ENCODE peak calls at places on chromosomes 6 and 20, in six cellular contexts. One of them, this sample, is unnamed.

GRCh38 chr6:53724501-53724900 is 58.9 kb upstream of the KLHL31 start:
- DNase-seq in vagina: no peak
- DNase-seq in HepG2: no peak
- DNase-seq in HCT116: no peak
- DNase-seq in HL-60: no peak
- DNase-seq in GM23338: peak; percentile 38
- DNase-seq in this sample: no peak

GRCh38 chr6:41780623-41781301 is at the start of gene PRICKLE4:
- DNase-seq in HepG2: no peak
- DNase-seq in HCT116: no peak
- DNase-seq in HL-60: no peak
- DNase-seq in vagina: no peak
- DNase-seq in GM23338: peak; percentile 70
- DNase-seq in this sample: no peak

GRCh38 chr20:7106910-7107309 is 339.4 kb downstream of the BMP2 start:
- DNase-seq in GM23338: no peak
- DNase-seq in HepG2: no peak
- DNase-seq in HL-60: no peak
- DNase-seq in vagina: no peak
- DNase-seq in HCT116: no peak
- DNase-seq in this sample: no peak

GRCh38 chr20:43456809-43457639 is 672 bp upstream of the SRSF6 start:
- DNase-seq in HL-60: peak; percentile 73
- DNase-seq in GM23338: peak; percentile 97
- DNase-seq in vagina: no peak
- DNase-seq in HCT116: peak; percentile 92
- DNase-seq in HepG2: peak; percentile 97
- DNase-seq in this sample: peak; percentile 99

GRCh38 chr6:158377866-158378265 is 65.6 kb downstream of the TULP4 start:
- DNase-seq in HCT116: no peak
- DNase-seq in vagina: no peak
- DNase-seq in GM23338: no peak
- DNase-seq in HL-60: no peak
- DNase-seq in HepG2: no peak
- DNase-seq in this sample: no peak

GRCh38 chr20:45892049-45892816 is 1.1 kb downstream of the CTSA start:
- DNase-seq in HCT116: no peak
- DNase-seq in GM23338: peak; percentile 21
- DNase-seq in HL-60: no peak
- DNase-seq in vagina: no peak
- DNase-seq in HepG2: peak; percentile 44
- DNase-seq in this sample: no peak

GRCh38 chr6:105836379-105836778 is 249.8 kb upstream of the PRDM1 start:
- DNase-seq in GM23338: no peak
- DNase-seq in HepG2: no peak
- DNase-seq in vagina: no peak
- DNase-seq in HL-60: no peak
- DNase-seq in HCT116: no peak
- DNase-seq in this sample: no peak

GRCh38 chr6:100116409-100117194 is 122.6 kb upstream of the MCHR2 start:
- DNase-seq in HepG2: peak; percentile 43
- DNase-seq in vagina: no peak
- DNase-seq in HCT116: peak; percentile 80
- DNase-seq in HL-60: no peak
- DNase-seq in GM23338: peak; percentile 88
- DNase-seq in this sample: no peak

GRCh38 chr20:7207186-7207585 is 439.7 kb downstream of the BMP2 start:
- DNase-seq in HCT116: no peak
- DNase-seq in GM23338: no peak
- DNase-seq in HL-60: no peak
- DNase-seq in vagina: no peak
- DNase-seq in HepG2: no peak
- DNase-seq in this sample: no peak

GRCh38 chr6:111614833-111615582 is 9.3 kb upstream of the TRAF3IP2 start:
- DNase-seq in HepG2: peak; percentile 64
- DNase-seq in GM23338: peak; percentile 88
- DNase-seq in HL-60: no peak
- DNase-seq in vagina: no peak
- DNase-seq in HCT116: no peak
- DNase-seq in this sample: no peak

GRCh38 chr20:2042400-2042799 is 48.5 kb upstream of the PDYN start:
- DNase-seq in GM23338: no peak
- DNase-seq in HepG2: no peak
- DNase-seq in vagina: no peak
- DNase-seq in HCT116: no peak
- DNase-seq in HL-60: no peak
- DNase-seq in this sample: no peak

GRCh38 chr20:19929749-19930148 is 87.4 kb upstream of the NAA20 start:
- DNase-seq in HL-60: no peak
- DNase-seq in HepG2: no peak
- DNase-seq in HCT116: no peak
- DNase-seq in vagina: no peak
- DNase-seq in GM23338: no peak
- DNase-seq in this sample: no peak

GRCh38 chr6:137767931-137768690 is 98.9 kb upstream of the TNFAIP3 start:
- DNase-seq in HL-60: peak; percentile 39
- DNase-seq in HCT116: no peak
- DNase-seq in GM23338: no peak
- DNase-seq in vagina: no peak
- DNase-seq in HepG2: no peak
- DNase-seq in this sample: peak; percentile 26

GRCh38 chr6:37459981-37460800 is 27.2 kb downstream of the CMTR1 start:
- DNase-seq in HL-60: no peak
- DNase-seq in vagina: no peak
- DNase-seq in HepG2: no peak
- DNase-seq in GM23338: no peak
- DNase-seq in HCT116: no peak
- DNase-seq in this sample: no peak

GRCh38 chr6:150053450-150053849 is 15.5 kb downstream of the ULBP3 start:
- DNase-seq in vagina: no peak
- DNase-seq in HL-60: no peak
- DNase-seq in HCT116: no peak
- DNase-seq in GM23338: no peak
- DNase-seq in HepG2: no peak
- DNase-seq in this sample: no peak

GRCh38 chr6:119720160-119720559 is 370.6 kb upstream of the MAN1A1 start:
- DNase-seq in HL-60: no peak
- DNase-seq in HepG2: peak; percentile 13
- DNase-seq in HCT116: peak; percentile 32
- DNase-seq in GM23338: peak; percentile 42
- DNase-seq in vagina: no peak
- DNase-seq in this sample: no peak

GRCh38 chr6:24749292-24749691 is 25.4 kb upstream of the GMNN start:
- DNase-seq in HCT116: no peak
- DNase-seq in HL-60: no peak
- DNase-seq in vagina: no peak
- DNase-seq in GM23338: no peak
- DNase-seq in HepG2: no peak
- DNase-seq in this sample: no peak

GRCh38 chr6:2127484-2127911 is 117.9 kb downstream of the GMDS start:
- DNase-seq in HepG2: no peak
- DNase-seq in HL-60: no peak
- DNase-seq in HCT116: no peak
- DNase-seq in vagina: no peak
- DNase-seq in GM23338: no peak
- DNase-seq in this sample: no peak

GRCh38 chr6:39490120-39490519 is 167.6 kb upstream of the KCNK16 start:
- DNase-seq in HepG2: no peak
- DNase-seq in GM23338: no peak
- DNase-seq in HCT116: no peak
- DNase-seq in HL-60: no peak
- DNase-seq in vagina: no peak
- DNase-seq in this sample: no peak

GRCh38 chr6:87184762-87185250 is 29.4 kb downstream of the ZNF292 start:
- DNase-seq in GM23338: no peak
- DNase-seq in vagina: no peak
- DNase-seq in HCT116: no peak
- DNase-seq in HepG2: peak; percentile 10
- DNase-seq in HL-60: no peak
- DNase-seq in this sample: no peak

GRCh38 chr20:20441259-20441658 is 73.4 kb downstream of the INSM1 start:
- DNase-seq in vagina: no peak
- DNase-seq in HepG2: no peak
- DNase-seq in GM23338: peak; percentile 33
- DNase-seq in HL-60: no peak
- DNase-seq in HCT116: no peak
- DNase-seq in this sample: no peak

GRCh38 chr6:45801471-45802289 is 214.0 kb downstream of the CLIC5 start:
- DNase-seq in vagina: no peak
- DNase-seq in HCT116: no peak
- DNase-seq in HL-60: no peak
- DNase-seq in HepG2: no peak
- DNase-seq in GM23338: no peak
- DNase-seq in this sample: no peak

GRCh38 chr6:24931752-24932691 is 3.7 kb downstream of the RIPOR2 start:
- DNase-seq in HCT116: no peak
- DNase-seq in GM23338: no peak
- DNase-seq in vagina: no peak
- DNase-seq in HL-60: no peak
- DNase-seq in HepG2: no peak
- DNase-seq in this sample: no peak

GRCh38 chr6:3751019-3751729 is at the start of gene PXDC1:
- DNase-seq in HL-60: no peak
- DNase-seq in HepG2: no peak
- DNase-seq in GM23338: peak; percentile 61
- DNase-seq in HCT116: no peak
- DNase-seq in vagina: no peak
- DNase-seq in this sample: no peak

GRCh38 chr6:3749390-3749978 is 2.0 kb downstream of the PXDC1 start:
- DNase-seq in vagina: no peak
- DNase-seq in HepG2: no peak
- DNase-seq in GM23338: peak; percentile 41
- DNase-seq in HL-60: no peak
- DNase-seq in HCT116: no peak
- DNase-seq in this sample: no peak

GRCh38 chr6:3750324-3751018 is 1.0 kb downstream of the PXDC1 start:
- DNase-seq in HL-60: no peak
- DNase-seq in HCT116: no peak
- DNase-seq in HepG2: peak; percentile 62
- DNase-seq in vagina: no peak
- DNase-seq in GM23338: peak; percentile 69
- DNase-seq in this sample: peak; percentile 96

GRCh38 chr6:3748726-3749389 is 2.7 kb downstream of the PXDC1 start:
- DNase-seq in HCT116: no peak
- DNase-seq in HepG2: no peak
- DNase-seq in GM23338: no peak
- DNase-seq in HL-60: no peak
- DNase-seq in vagina: no peak
- DNase-seq in this sample: no peak

GRCh38 chr6:3749991-3750323 is 1.6 kb downstream of the PXDC1 start:
- DNase-seq in HCT116: no peak
- DNase-seq in GM23338: no peak
- DNase-seq in vagina: no peak
- DNase-seq in HepG2: peak; percentile 30
- DNase-seq in HL-60: no peak
- DNase-seq in this sample: no peak
- TF ChIP-seq POLR2AphosphoS5 in HCT116: no peak
- TF ChIP-seq POLR2AphosphoS5 in GM23338: no peak
- TF ChIP-seq POLR2AphosphoS5 in vagina: no peak
- TF ChIP-seq POLR2AphosphoS5 in HepG2: no peak
- TF ChIP-seq POLR2AphosphoS5 in HL-60: no peak
- TF ChIP-seq POLR2AphosphoS5 in this sample: no peak

GRCh38 chr6:165448210-165448609 is 138.8 kb upstream of the C6orf118 start:
- DNase-seq in GM23338: peak; percentile 65
- DNase-seq in HepG2: no peak
- DNase-seq in vagina: no peak
- DNase-seq in HCT116: no peak
- DNase-seq in HL-60: no peak
- DNase-seq in this sample: no peak
- TF ChIP-seq CTCF in GM23338: peak; percentile 21
- TF ChIP-seq CTCF in HepG2: no peak
- TF ChIP-seq CTCF in vagina: no peak
- TF ChIP-seq CTCF in HCT116: no peak
- TF ChIP-seq CTCF in HL-60: no peak
- TF ChIP-seq CTCF in this sample: no peak

GRCh38 chr6:46914279-46914810 is 7.4 kb downstream of the ADGRF5 start:
- DNase-seq in HCT116: no peak
- DNase-seq in GM23338: no peak
- DNase-seq in HepG2: no peak
- DNase-seq in vagina: no peak
- DNase-seq in HL-60: no peak
- DNase-seq in this sample: no peak

GRCh38 chr6:46906776-46907175 is 15.0 kb downstream of the ADGRF5 start:
- DNase-seq in GM23338: no peak
- DNase-seq in vagina: no peak
- DNase-seq in HCT116: no peak
- DNase-seq in HL-60: no peak
- DNase-seq in HepG2: no peak
- DNase-seq in this sample: no peak

GRCh38 chr6:46904117-46904516 is 17.6 kb downstream of the ADGRF5 start:
- DNase-seq in HCT116: no peak
- DNase-seq in GM23338: no peak
- DNase-seq in HL-60: no peak
- DNase-seq in vagina: no peak
- DNase-seq in HepG2: no peak
- DNase-seq in this sample: no peak

DNA sequence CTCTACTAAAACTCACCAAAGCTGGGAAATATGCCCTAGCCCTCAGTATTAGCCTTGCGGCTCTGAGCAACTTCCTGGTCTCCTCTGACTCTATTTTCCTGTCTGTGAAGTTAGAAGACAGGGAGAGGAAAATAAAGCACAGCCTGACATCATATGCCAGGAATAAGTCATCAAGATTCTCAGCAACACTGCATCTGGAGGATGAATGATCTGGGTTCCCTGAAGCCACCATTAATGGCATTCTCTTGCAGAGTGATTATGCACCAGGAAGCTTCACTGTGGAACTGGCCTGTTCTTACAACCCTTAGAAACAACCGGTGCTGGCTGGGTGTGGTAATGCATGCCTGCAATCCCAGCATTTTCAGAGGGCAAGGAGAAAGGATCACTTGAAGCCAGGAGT is 12.4 kb downstream of the ADGRF5 start:
- DNase-seq in HL-60: no peak
- DNase-seq in HCT116: no peak
- DNase-seq in HepG2: no peak
- DNase-seq in vagina: no peak
- DNase-seq in GM23338: peak; percentile 56
- DNase-seq in this sample: no peak
- H3K27ac ChIP-seq in HL-60: no peak overlapping the region
- H3K27ac ChIP-seq in HCT116: no peak overlapping the region
- H3K27ac ChIP-seq in HepG2: no peak overlapping the region
- H3K27ac ChIP-seq in vagina: no peak overlapping the region
- H3K27ac ChIP-seq in GM23338: no peak overlapping the region
- H3K27ac ChIP-seq in this sample: peak overlapping the region; percentile 35

DNA sequence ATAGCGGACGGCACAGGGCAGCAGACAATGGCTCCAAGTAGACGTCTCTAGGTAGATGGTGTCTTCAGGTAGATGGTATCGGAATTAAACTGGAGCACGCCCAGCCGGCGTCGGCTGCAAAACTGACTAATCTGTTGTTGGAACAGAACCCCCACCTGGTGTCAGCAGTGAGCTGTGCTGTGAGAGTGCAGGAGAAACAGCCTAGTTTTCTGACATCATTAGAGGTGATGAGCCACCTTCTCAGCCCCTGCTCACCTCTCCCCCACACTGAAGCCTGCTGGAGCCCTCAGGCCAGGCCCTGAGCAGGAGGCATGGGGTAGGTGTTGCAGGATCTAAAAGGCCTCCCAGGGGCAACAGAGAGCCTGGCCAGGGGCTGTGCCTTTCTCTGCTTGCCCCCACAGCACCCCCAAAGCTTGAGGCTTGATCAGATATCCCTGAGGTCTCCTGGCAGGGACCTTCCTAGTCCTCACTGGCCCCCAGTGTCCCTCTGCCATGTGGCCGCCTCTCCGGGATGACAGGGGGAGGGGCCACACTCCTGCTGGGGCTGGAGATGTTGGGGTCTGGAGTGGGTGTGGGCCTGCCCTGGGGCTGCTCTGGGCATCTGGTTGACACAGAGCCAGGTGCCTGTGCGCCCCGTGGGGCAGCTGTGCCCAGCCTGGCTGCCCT is 6.9 kb upstream of the HELZ2 start:
- DNase-seq in vagina: no peak
- DNase-seq in HL-60: no peak
- DNase-seq in HepG2: peak; percentile 78
- DNase-seq in HCT116: peak; percentile 52
- DNase-seq in GM23338: peak; percentile 59
- DNase-seq in this sample: no peak
- TF ChIP-seq POLR2AphosphoS5 in vagina: no peak
- TF ChIP-seq POLR2AphosphoS5 in HL-60: no peak
- TF ChIP-seq POLR2AphosphoS5 in HepG2: no peak
- TF ChIP-seq POLR2AphosphoS5 in HCT116: no peak
- TF ChIP-seq POLR2AphosphoS5 in GM23338: no peak
- TF ChIP-seq POLR2AphosphoS5 in this sample: no peak